ENCODE peak calls at places on chromosomes 16 and 17, in seven cellular contexts. One of them, this sample, is unnamed.

GRCh38 chr17:77105706-77106105 is 35.1 kb upstream of the SEC14L1 start:
- DNase-seq in Peyer's patch: no peak
- DNase-seq in endodermal cell: no peak
- DNase-seq in WERI-Rb-1: no peak
- DNase-seq in A673: no peak
- DNase-seq in astrocyte of the spinal cord: no peak
- DNase-seq in cardiac muscle cell: no peak
- DNase-seq in this sample: no peak

GRCh38 chr16:50386819-50387218 is 18.0 kb upstream of the BRD7 start:
- DNase-seq in Peyer's patch: no peak
- DNase-seq in endodermal cell: no peak
- DNase-seq in WERI-Rb-1: no peak
- DNase-seq in A673: no peak
- DNase-seq in astrocyte of the spinal cord: no peak
- DNase-seq in cardiac muscle cell: no peak
- DNase-seq in this sample: no peak

GRCh38 chr17:37650419-37651003 is 7.3 kb upstream of the DDX52 start:
- DNase-seq in Peyer's patch: no peak
- DNase-seq in endodermal cell: peak; percentile 81
- DNase-seq in WERI-Rb-1: peak; percentile 56
- DNase-seq in A673: no peak
- DNase-seq in astrocyte of the spinal cord: peak; percentile 53
- DNase-seq in cardiac muscle cell: peak; percentile 59
- DNase-seq in this sample: peak; percentile 61

GRCh38 chr17:81221842-81222619 is 734 bp downstream of the CEP131 start:
- DNase-seq in Peyer's patch: no peak
- DNase-seq in endodermal cell: peak; percentile 70
- DNase-seq in WERI-Rb-1: no peak
- DNase-seq in A673: no peak
- DNase-seq in astrocyte of the spinal cord: no peak
- DNase-seq in cardiac muscle cell: no peak
- DNase-seq in this sample: no peak

GRCh38 chr17:336110-337021 is 16.2 kb downstream of the RPH3AL start:
- DNase-seq in Peyer's patch: peak; percentile 74
- DNase-seq in endodermal cell: peak; percentile 70
- DNase-seq in WERI-Rb-1: peak; percentile 87
- DNase-seq in A673: peak; percentile 70
- DNase-seq in astrocyte of the spinal cord: no peak
- DNase-seq in cardiac muscle cell: peak; percentile 35
- DNase-seq in this sample: no peak

GRCh38 chr17:15341966-15342365 is 569 bp upstream of the TEKT3 start:
- DNase-seq in Peyer's patch: no peak
- DNase-seq in endodermal cell: no peak
- DNase-seq in WERI-Rb-1: no peak
- DNase-seq in A673: no peak
- DNase-seq in astrocyte of the spinal cord: no peak
- DNase-seq in cardiac muscle cell: no peak
- DNase-seq in this sample: no peak

GRCh38 chr16:55261301-55261700 is 62.7 kb upstream of the IRX6 start:
- DNase-seq in Peyer's patch: no peak
- DNase-seq in endodermal cell: no peak
- DNase-seq in WERI-Rb-1: no peak
- DNase-seq in A673: no peak
- DNase-seq in astrocyte of the spinal cord: no peak
- DNase-seq in cardiac muscle cell: no peak
- DNase-seq in this sample: no peak

GRCh38 chr16:81517630-81518438 is 73.2 kb downstream of the CMIP start:
- DNase-seq in Peyer's patch: no peak
- DNase-seq in endodermal cell: no peak
- DNase-seq in WERI-Rb-1: no peak
- DNase-seq in A673: no peak
- DNase-seq in astrocyte of the spinal cord: no peak
- DNase-seq in cardiac muscle cell: peak; percentile 72
- DNase-seq in this sample: no peak

GRCh38 chr17:218711-219110 is 37.3 kb upstream of the DOC2B start:
- DNase-seq in Peyer's patch: no peak
- DNase-seq in endodermal cell: no peak
- DNase-seq in WERI-Rb-1: peak; percentile 0
- DNase-seq in A673: no peak
- DNase-seq in astrocyte of the spinal cord: no peak
- DNase-seq in cardiac muscle cell: no peak
- DNase-seq in this sample: no peak

GRCh38 chr16:89164847-89165684 is 6.5 kb upstream of the CDH15 start:
- DNase-seq in Peyer's patch: no peak
- DNase-seq in endodermal cell: no peak
- DNase-seq in WERI-Rb-1: no peak
- DNase-seq in A673: no peak
- DNase-seq in astrocyte of the spinal cord: no peak
- DNase-seq in cardiac muscle cell: no peak
- DNase-seq in this sample: no peak

GRCh38 chr16:73019456-73020362 is 28.2 kb downstream of the ZFHX3 start:
- DNase-seq in Peyer's patch: no peak
- DNase-seq in endodermal cell: peak; percentile 35
- DNase-seq in WERI-Rb-1: no peak
- DNase-seq in A673: no peak
- DNase-seq in astrocyte of the spinal cord: peak; percentile 84
- DNase-seq in cardiac muscle cell: peak; percentile 88
- DNase-seq in this sample: peak; percentile 47
- H3K4me3 ChIP-seq in Peyer's patch: no peak overlapping the region
- H3K4me3 ChIP-seq in endodermal cell: no peak overlapping the region
- H3K4me3 ChIP-seq in WERI-Rb-1: no peak overlapping the region
- H3K4me3 ChIP-seq in A673: no peak overlapping the region
- H3K4me3 ChIP-seq in astrocyte of the spinal cord: no peak overlapping the region
- H3K4me3 ChIP-seq in cardiac muscle cell: no peak overlapping the region
- H3K4me3 ChIP-seq in this sample: no peak overlapping the region

GRCh38 chr17:61322316-61323014 is 77.2 kb upstream of the TBX2 start:
- DNase-seq in Peyer's patch: no peak
- DNase-seq in endodermal cell: no peak
- DNase-seq in WERI-Rb-1: no peak
- DNase-seq in A673: no peak
- DNase-seq in astrocyte of the spinal cord: no peak
- DNase-seq in cardiac muscle cell: no peak
- DNase-seq in this sample: no peak

GRCh38 chr17:61317779-61318178 is 81.9 kb upstream of the TBX2 start:
- DNase-seq in Peyer's patch: no peak
- DNase-seq in endodermal cell: peak; percentile 79
- DNase-seq in WERI-Rb-1: peak; percentile 51
- DNase-seq in A673: no peak
- DNase-seq in astrocyte of the spinal cord: no peak
- DNase-seq in cardiac muscle cell: no peak
- DNase-seq in this sample: no peak

GRCh38 chr17:61321344-61321743 is 78.3 kb upstream of the TBX2 start:
- DNase-seq in Peyer's patch: no peak
- DNase-seq in endodermal cell: no peak
- DNase-seq in WERI-Rb-1: no peak
- DNase-seq in A673: no peak
- DNase-seq in astrocyte of the spinal cord: no peak
- DNase-seq in cardiac muscle cell: no peak
- DNase-seq in this sample: no peak

GRCh38 chr17:61316633-61317032 is 83.0 kb upstream of the TBX2 start:
- DNase-seq in Peyer's patch: no peak
- DNase-seq in endodermal cell: no peak
- DNase-seq in WERI-Rb-1: no peak
- DNase-seq in A673: no peak
- DNase-seq in astrocyte of the spinal cord: no peak
- DNase-seq in cardiac muscle cell: no peak
- DNase-seq in this sample: no peak

GRCh38 chr17:61318684-61319098 is 81.0 kb upstream of the TBX2 start:
- DNase-seq in Peyer's patch: no peak
- DNase-seq in endodermal cell: no peak
- DNase-seq in WERI-Rb-1: no peak
- DNase-seq in A673: no peak
- DNase-seq in astrocyte of the spinal cord: no peak
- DNase-seq in cardiac muscle cell: no peak
- DNase-seq in this sample: no peak
- H3K4me3 ChIP-seq in Peyer's patch: no peak overlapping the region
- H3K4me3 ChIP-seq in endodermal cell: no peak overlapping the region
- H3K4me3 ChIP-seq in WERI-Rb-1: no peak overlapping the region
- H3K4me3 ChIP-seq in A673: no peak overlapping the region
- H3K4me3 ChIP-seq in astrocyte of the spinal cord: no peak overlapping the region
- H3K4me3 ChIP-seq in cardiac muscle cell: no peak overlapping the region
- H3K4me3 ChIP-seq in this sample: no peak overlapping the region

DNA sequence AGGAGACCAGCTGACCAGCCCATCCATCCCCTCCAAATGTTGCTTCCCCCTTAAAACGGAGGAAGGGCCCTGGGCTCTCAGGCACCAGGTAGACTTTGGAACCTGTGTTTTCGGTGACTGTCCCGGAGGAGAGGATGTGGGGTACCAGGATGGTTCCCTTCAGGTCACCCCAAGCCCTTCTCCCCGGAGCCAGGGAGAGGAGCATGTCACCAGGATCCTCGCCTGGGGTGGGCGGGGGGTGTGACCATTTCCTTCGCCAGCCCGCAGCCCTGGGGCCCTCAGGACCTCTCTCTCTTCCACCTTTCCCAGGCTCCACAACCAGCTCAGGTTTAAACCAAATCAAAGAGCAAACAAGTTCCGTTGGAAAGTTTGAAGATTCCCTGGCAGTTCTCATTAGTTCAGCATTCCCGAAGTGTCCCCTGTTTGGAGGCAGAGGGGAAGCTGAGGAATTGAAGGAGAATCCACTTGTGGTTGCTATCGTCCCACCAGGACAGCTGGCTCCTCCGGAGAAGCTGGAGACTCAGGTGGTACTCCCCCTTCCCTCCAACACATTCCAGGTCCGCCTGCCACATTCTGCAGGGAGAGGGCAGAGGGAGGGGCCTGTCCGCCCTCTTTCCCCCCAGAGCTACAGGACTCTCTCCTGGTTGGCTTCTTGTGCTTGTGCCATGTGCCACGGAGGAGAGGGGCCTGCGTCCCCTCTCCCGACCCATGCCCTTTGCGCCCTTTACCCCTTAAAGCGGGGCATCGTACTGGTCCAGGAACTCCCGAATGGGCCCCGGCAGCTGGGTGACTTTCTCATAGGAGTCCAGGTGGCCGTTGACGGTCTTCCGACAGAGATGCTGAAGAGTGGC is 2.0 kb downstream of the SOCS3 start:
- DNase-seq in Peyer's patch: no peak
- DNase-seq in endodermal cell: peak; percentile 84
- DNase-seq in WERI-Rb-1: no peak
- DNase-seq in A673: no peak
- DNase-seq in astrocyte of the spinal cord: peak; percentile 30
- DNase-seq in cardiac muscle cell: peak; percentile 48
- DNase-seq in this sample: no peak
- H3K4me3 ChIP-seq in Peyer's patch: peak overlapping the region; percentile 71
- H3K4me3 ChIP-seq in endodermal cell: peak overlapping the region; percentile 94
- H3K4me3 ChIP-seq in WERI-Rb-1: no peak overlapping the region
- H3K4me3 ChIP-seq in A673: peak overlapping the region; percentile 88
- H3K4me3 ChIP-seq in astrocyte of the spinal cord: peak overlapping the region; percentile 92
- H3K4me3 ChIP-seq in cardiac muscle cell: peak overlapping the region; percentile 86
- H3K4me3 ChIP-seq in this sample: peak overlapping the region; percentile 99

DNA sequence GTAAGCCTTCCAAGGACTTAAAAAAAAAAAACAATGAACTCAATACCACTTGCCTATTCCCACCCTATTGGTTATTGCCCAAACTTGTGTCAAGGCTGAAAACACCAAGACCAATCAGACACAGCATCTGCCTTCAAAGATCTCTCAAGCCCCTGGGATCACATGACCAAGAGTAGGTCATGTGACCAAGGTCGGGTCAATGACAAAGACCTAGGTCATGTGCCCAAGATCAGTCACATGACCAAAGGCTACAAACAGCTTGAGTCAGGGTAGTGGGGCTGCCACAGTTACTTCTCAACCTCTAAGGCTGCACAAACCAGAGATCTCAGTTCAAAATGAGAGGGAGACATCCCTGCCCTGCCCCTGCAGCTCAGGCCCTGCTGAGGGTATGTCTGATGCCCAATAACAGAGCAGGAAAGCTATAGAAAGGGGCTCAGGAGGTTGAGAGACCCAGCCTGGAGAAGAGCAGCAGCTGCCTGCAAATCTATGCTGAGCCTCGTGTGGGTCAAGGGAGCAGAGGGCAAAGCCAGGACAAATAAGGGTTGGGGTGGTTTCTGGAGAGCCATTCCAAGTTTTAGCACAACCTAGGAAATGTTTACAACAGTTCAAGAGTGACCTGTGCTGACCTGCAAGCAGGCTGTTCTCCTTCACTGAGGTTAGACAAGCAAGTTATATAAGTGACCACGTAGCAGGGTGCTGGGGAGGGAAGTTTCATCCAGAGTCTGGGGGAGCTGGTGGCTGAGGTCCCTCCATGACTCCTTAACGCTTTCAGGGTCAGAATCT is 48.8 kb downstream of the PIMREG start:
- DNase-seq in Peyer's patch: peak; percentile 12
- DNase-seq in endodermal cell: peak; percentile 82
- DNase-seq in WERI-Rb-1: no peak
- DNase-seq in A673: no peak
- DNase-seq in astrocyte of the spinal cord: no peak
- DNase-seq in cardiac muscle cell: no peak
- DNase-seq in this sample: no peak
- H3K4me3 ChIP-seq in Peyer's patch: no peak overlapping the region
- H3K4me3 ChIP-seq in endodermal cell: no peak overlapping the region
- H3K4me3 ChIP-seq in WERI-Rb-1: no peak overlapping the region
- H3K4me3 ChIP-seq in A673: no peak overlapping the region
- H3K4me3 ChIP-seq in astrocyte of the spinal cord: no peak overlapping the region
- H3K4me3 ChIP-seq in cardiac muscle cell: no peak overlapping the region
- H3K4me3 ChIP-seq in this sample: no peak overlapping the region

DNA sequence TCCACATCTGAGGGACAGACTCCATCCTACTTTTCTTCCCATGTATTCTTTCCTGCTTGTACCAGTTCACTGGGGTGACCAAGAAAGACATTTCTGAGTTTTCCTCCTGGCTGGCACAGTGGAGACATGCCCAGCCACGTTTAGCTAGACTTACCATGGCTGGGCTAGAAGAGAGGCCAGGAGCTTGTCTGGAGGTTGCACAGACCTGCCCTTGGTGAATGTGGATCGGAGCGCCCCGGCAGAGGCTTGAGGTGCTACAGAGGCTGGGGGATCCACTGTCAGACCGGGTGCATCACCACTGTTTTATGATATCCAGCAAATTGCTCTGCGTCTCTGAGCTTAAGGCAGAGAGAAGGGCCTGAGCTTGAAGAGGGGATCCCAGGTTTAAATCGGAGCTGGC is 3.5 kb downstream of the IL4R start:
- DNase-seq in Peyer's patch: no peak
- DNase-seq in endodermal cell: peak; percentile 41
- DNase-seq in WERI-Rb-1: no peak
- DNase-seq in A673: no peak
- DNase-seq in astrocyte of the spinal cord: no peak
- DNase-seq in cardiac muscle cell: no peak
- DNase-seq in this sample: no peak
- H3K4me3 ChIP-seq in Peyer's patch: no peak overlapping the region
- H3K4me3 ChIP-seq in endodermal cell: no peak overlapping the region
- H3K4me3 ChIP-seq in WERI-Rb-1: no peak overlapping the region
- H3K4me3 ChIP-seq in A673: no peak overlapping the region
- H3K4me3 ChIP-seq in astrocyte of the spinal cord: no peak overlapping the region
- H3K4me3 ChIP-seq in cardiac muscle cell: no peak overlapping the region
- H3K4me3 ChIP-seq in this sample: no peak overlapping the region

GRCh38 chr17:48554412-48555090 is 9.6 kb upstream of the HOXB2 start:
- DNase-seq in Peyer's patch: no peak
- DNase-seq in endodermal cell: peak; percentile 85
- DNase-seq in WERI-Rb-1: no peak
- DNase-seq in A673: peak; percentile 47
- DNase-seq in astrocyte of the spinal cord: no peak
- DNase-seq in cardiac muscle cell: no peak
- DNase-seq in this sample: no peak
- H3K4me3 ChIP-seq in Peyer's patch: peak overlapping the region; percentile 15
- H3K4me3 ChIP-seq in endodermal cell: peak overlapping the region; percentile 73
- H3K4me3 ChIP-seq in WERI-Rb-1: peak overlapping the region; percentile 37
- H3K4me3 ChIP-seq in A673: peak overlapping the region; percentile 47
- H3K4me3 ChIP-seq in astrocyte of the spinal cord: peak overlapping the region; percentile 51
- H3K4me3 ChIP-seq in cardiac muscle cell: peak overlapping the region; percentile 51
- H3K4me3 ChIP-seq in this sample: peak overlapping the region; percentile 32

GRCh38 chr16:85054948-85055502 is 27.4 kb downstream of the KIAA0513 start:
- DNase-seq in Peyer's patch: no peak
- DNase-seq in endodermal cell: no peak
- DNase-seq in WERI-Rb-1: no peak
- DNase-seq in A673: no peak
- DNase-seq in astrocyte of the spinal cord: peak; percentile 59
- DNase-seq in cardiac muscle cell: no peak
- DNase-seq in this sample: no peak
- H3K4me3 ChIP-seq in Peyer's patch: no peak overlapping the region
- H3K4me3 ChIP-seq in endodermal cell: no peak overlapping the region
- H3K4me3 ChIP-seq in WERI-Rb-1: no peak overlapping the region
- H3K4me3 ChIP-seq in A673: no peak overlapping the region
- H3K4me3 ChIP-seq in astrocyte of the spinal cord: peak overlapping the region; percentile 19
- H3K4me3 ChIP-seq in cardiac muscle cell: no peak overlapping the region
- H3K4me3 ChIP-seq in this sample: no peak overlapping the region